ENCODE peak calls at places on chromosomes 4 and X, in six cellular contexts. M is HepG2, H is GM12891, T is K562, D is GM12878, S is H1. F is an unnamed sample.

GRCh38 chr4:151674804-151675290 is 86.0 kb downstream of the GATB start:
- DNase-seq in M (no peak), H (no peak), T (no peak), D (no peak), S (peak), F (no peak)

GRCh38 chr4:113697429-113697828 is 64.1 kb downstream of the CAMK2D start:
- DNase-seq in M (no peak), H (no peak), T (no peak), D (no peak), S (no peak), F (no peak)

GRCh38 chrX:7242613-7243012 is 94.7 kb upstream of the PUDP start:
- DNase-seq in M (no peak), H (peak), T (no peak), D (peak), S (no peak), F (no peak)

GRCh38 chr4:63620271-63620670 is 789.0 kb downstream of the TECRL start:
- DNase-seq in M (no peak), H (no peak), T (no peak), D (no peak), S (no peak), F (no peak)

GRCh38 chr4:169922632-169923276 is 103.4 kb downstream of the MFAP3L start:
- DNase-seq in M (no peak), H (no peak), T (no peak), D (no peak), S (no peak), F (no peak)

GRCh38 chr4:20735931-20736330 is 35.7 kb downstream of the PACRGL start:
- DNase-seq in M (no peak), H (no peak), T (no peak), D (no peak), S (no peak), F (no peak)

GRCh38 chrX:19679787-19680186 is 164.5 kb upstream of the MAP3K15 start:
- DNase-seq in M (no peak), H (no peak), T (no peak), D (no peak), S (no peak), F (no peak)

GRCh38 chr4:154973636-154974035 is 192.6 kb downstream of the RBM46 start:
- DNase-seq in M (peak), H (no peak), T (no peak), D (no peak), S (no peak), F (no peak)

GRCh38 chr4:184934184-184934583 is 84.1 kb upstream of the HELT start:
- DNase-seq in M (no peak), H (no peak), T (no peak), D (no peak), S (no peak), F (no peak)

GRCh38 chrX:138128025-138128671 is 562.2 kb downstream of the ZIC3 start:
- DNase-seq in M (peak), H (no peak), T (peak), D (no peak), S (no peak), F (peak)

GRCh38 chrX:81120270-81120935 is 81.3 kb downstream of the HMGN5 start:
- DNase-seq in M (no peak), H (no peak), T (peak), D (no peak), S (no peak), F (no peak)

GRCh38 chrX:122816288-122816687 is 367.8 kb upstream of the GRIA3 start:
- DNase-seq in M (no peak), H (no peak), T (no peak), D (no peak), S (no peak), F (no peak)

GRCh38 chrX:118519411-118520205 is 24.0 kb downstream of the DOCK11 start:
- DNase-seq in M (no peak), H (no peak), T (no peak), D (no peak), S (no peak), F (no peak)

GRCh38 chr4:141023051-141023450 is 110.2 kb downstream of the RNF150 start:
- DNase-seq in M (no peak), H (no peak), T (no peak), D (no peak), S (no peak), F (no peak)

GRCh38 chr4:38605794-38606586 is 58.0 kb upstream of the KLF3 start:
- DNase-seq in M (peak), H (no peak), T (peak), D (no peak), S (no peak), F (no peak)

GRCh38 chr4:165312506-165312905 is 15.0 kb upstream of the MSMO1 start:
- DNase-seq in M (no peak), H (no peak), T (no peak), D (no peak), S (no peak), F (no peak)

GRCh38 chrX:13254076-13254785 is 65.6 kb downstream of the ATXN3L start:
- DNase-seq in M (peak), H (no peak), T (peak), D (peak), S (no peak), F (no peak)

GRCh38 chrX:111322231-111322855 is 52.1 kb upstream of the CAPN6 start:
- DNase-seq in M (no peak), H (no peak), T (no peak), D (no peak), S (no peak), F (no peak)

GRCh38 chr4:8323947-8324555 is 54.5 kb downstream of the HTRA3 start:
- DNase-seq in M (no peak), H (no peak), T (no peak), D (no peak), S (no peak), F (no peak)

GRCh38 chrX:11953615-11954014 is 184.7 kb upstream of the FRMPD4 start:
- DNase-seq in M (no peak), H (no peak), T (no peak), D (no peak), S (no peak), F (no peak)

GRCh38 chrX:130028196-130028595 is 45.8 kb downstream of the BCORL1 start:
- DNase-seq in M (no peak), H (no peak), T (peak), D (no peak), S (no peak), F (no peak)

GRCh38 chrX:153573999-153574398 is 24.9 kb downstream of the CCNQ start:
- DNase-seq in M (no peak), H (peak), T (peak), D (no peak), S (no peak), F (no peak)

DNA sequence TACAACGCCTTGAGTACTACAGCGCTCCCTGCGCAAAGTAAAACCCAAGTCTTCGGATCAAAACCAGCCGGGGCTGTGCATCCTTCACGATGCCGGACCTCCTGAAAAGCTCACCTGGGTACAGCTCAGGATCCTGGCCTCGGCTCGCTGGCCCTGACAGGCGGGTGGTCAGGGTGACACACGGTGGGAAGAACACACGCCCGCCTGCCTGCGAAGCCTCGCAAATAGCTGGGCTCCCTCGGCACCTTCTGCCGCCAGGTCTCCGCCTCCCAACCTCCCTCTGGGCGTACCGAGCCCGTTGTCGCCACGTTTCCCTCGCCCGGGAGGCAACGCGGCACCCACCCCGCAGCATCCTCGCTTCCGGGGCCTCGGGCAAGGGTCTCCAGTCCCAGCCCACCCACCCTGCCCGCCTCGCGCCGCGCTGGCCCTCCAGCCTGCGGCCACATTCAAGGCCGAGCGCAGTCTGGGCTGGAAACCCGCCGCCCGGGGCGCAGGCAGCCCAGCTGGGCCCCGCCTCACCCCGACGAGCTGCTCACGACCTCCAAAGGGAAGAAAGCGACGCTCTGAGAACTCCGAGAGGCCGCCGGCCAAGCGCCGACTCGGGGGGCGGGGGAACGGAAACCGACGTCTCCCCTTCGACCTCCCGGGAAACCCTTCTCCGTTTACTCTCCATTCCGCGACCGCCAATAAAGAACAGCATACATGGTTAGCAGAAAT is 542 bp downstream of the PPM1K start:
- DNase-seq in M (peak), H (peak), T (peak), D (no peak), S (no peak), F (peak)
- TF ChIP-seq POLR2A in M (no peak), H (no peak), T (no peak), D (peak), S (no peak), F (no peak)

DNA sequence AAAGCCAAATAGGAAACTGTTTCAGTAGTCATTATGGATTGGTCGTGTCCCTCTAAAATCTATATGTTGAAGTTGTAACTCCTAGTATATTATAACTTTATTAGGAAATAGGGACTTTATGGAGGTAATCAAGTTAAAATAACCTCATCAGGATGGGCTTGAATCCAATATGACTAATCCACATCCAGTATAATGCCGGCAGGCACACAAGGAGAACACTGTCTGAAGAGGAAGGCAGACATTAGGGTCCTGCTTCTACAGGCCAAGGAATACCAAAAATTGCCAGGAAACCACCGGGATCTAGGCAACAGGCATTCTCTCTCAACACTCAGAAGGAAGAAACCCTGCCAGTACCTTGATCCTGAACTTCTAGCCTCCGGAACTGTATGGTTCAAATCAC is 130.3 kb downstream of the ATP10D start:
- DNase-seq in M (no peak), H (no peak), T (no peak), D (no peak), S (no peak), F (no peak)
- TF ChIP-seq TAF1 in M (no peak), H (no peak), T (no peak), D (no peak), S (no peak), F (no peak)

GRCh38 chr4:48375651-48376291 is 34.4 kb downstream of the SLAIN2 start:
- DNase-seq in M (peak), H (no peak), T (no peak), D (no peak), S (no peak), F (no peak)

GRCh38 chr4:48380583-48381167 is 39.3 kb downstream of the SLAIN2 start:
- DNase-seq in M (no peak), H (no peak), T (no peak), D (no peak), S (no peak), F (no peak)

DNA sequence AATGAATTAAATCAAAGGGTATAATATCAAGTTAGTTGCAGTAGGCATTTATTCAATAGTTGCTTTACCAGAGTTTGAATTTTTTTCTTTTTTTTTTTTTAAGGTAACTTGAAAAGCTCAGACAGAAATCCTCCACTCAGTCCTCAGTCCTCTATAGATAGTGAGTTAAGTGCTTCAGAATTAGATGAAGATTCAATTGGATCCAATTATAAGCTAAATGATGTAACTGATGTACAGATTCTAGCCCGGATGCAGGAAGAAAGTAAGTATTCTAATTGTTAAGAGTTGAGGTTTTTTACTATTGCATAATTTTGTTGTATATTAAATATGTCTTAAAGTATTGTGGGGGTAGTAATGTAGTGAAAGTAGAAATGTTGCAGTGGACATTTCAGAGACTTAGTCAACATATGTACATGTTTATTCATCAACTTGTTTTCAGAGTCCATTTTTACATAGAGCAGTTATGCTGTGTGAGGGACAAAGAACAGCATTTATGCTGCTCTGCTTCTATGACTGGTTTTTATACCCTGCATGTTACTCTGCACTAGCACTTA is 38.3 kb downstream of the SLAIN2 start:
- DNase-seq in M (no peak), H (no peak), T (no peak), D (no peak), S (no peak), F (no peak)
- TF ChIP-seq POLR2AphosphoS5 in M (no peak), H (no peak), T (no peak), D (no peak), S (no peak), F (no peak)

DNA sequence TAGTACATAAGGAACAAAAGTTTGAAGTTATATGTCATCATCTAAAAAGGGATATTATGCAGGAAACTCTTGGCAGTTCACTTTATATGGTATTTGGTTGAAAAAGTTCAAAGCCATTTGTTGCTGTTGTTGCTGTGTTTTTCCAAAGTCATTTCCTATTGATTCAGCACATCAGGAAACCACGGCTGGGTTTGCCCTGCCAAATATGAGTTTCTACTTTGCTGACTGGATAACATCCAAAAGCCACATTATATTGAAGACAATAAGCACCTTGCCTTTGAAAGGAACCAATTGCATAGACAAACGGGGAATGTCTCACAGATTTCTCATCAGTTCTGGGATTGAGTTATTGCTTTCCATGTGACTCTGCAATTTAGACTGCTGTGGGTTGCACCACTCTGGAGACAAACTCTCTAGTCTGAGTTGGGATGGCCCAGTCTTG is 206.1 kb downstream of the SLC39A8 start:
- DNase-seq in M (no peak), H (no peak), T (no peak), D (no peak), S (no peak), F (no peak)
- TF ChIP-seq POLR2A in M (no peak), H (no peak), T (no peak), D (no peak), S (no peak), F (no peak)

DNA sequence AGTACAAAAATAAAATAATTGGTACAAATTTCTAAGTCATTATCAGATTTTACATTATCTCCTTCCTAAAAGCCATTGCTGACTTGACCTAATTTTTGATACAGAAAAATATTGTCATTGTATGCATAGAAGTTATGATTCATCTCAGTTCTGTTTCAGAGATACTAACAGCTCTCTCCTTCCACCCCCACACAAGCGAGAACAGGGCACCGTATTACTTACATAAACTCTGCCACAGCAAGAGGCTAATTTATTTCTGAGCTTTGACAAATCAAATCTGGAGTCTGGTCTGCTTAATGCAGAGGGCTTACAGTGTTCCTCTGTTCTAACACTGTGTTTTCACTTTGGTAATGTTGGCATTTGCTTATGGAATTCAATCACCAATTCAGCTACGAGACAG is 181.9 kb downstream of the USP46 start:
- DNase-seq in M (no peak), H (no peak), T (no peak), D (no peak), S (no peak), F (no peak)
- TF ChIP-seq TAF1 in M (no peak), H (no peak), T (no peak), D (no peak), S (no peak), F (no peak)

DNA sequence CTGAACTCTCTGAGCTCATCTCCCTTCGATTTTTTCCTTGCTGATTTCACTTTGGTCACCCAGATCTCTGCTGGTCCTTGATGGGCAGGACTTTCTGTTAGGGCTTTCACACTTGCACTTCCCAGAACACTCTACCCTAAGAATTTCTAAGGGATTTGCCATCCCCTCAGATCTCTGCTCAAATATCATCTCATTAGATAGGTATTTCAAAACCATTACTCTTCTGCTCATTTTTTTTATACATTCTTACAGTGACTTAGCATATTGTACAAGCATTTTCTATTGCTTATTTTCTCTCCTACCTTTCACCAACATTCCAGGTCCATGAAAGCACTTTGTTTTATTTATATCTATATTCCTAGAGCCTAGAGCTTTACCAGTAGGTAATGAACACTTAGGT is 913.3 kb downstream of the PDHA2 start:
- DNase-seq in M (no peak), H (no peak), T (no peak), D (no peak), S (no peak), F (no peak)
- TF ChIP-seq POLR2AphosphoS5 in M (no peak), H (no peak), T (no peak), D (no peak), S (no peak), F (no peak)

GRCh38 chrX:155216179-155216939 is at the start of gene VBP1:
- DNase-seq in M (peak), H (peak), T (peak), D (peak), S (peak), F (peak)
- TF ChIP-seq POLR2A in M (peak), H (peak), T (peak), D (peak), S (no peak), F (peak)